ENCODE peak calls at places on chromosomes 6 and 20, in four cellular contexts. C is fibroblast of the conjunctiva, L is head of caudate nucleus, W is HFFc6. X is an unnamed sample.

GRCh38 chr6:137647762-137648412 is 153.7 kb upstream of the OLIG3 start:
- DNase-seq in C (no peak), W (peak), L (no peak), X (no peak)

GRCh38 chr6:161459008-161459407 is 185.1 kb upstream of the AGPAT4 start:
- DNase-seq in C (no peak), W (no peak), L (no peak), X (no peak)

GRCh38 chr6:140226637-140227036 is 852.2 kb upstream of the CITED2 start:
- DNase-seq in L (no peak), W (no peak), C (no peak), X (no peak)

GRCh38 chr6:140849441-140849840 is 1283.3 kb upstream of the GJE1 start:
- DNase-seq in W (no peak), L (no peak), C (no peak), X (no peak)

GRCh38 chr6:90274481-90275030 is 22.1 kb downstream of the BACH2 start:
- DNase-seq in W (no peak), L (no peak), C (no peak), X (no peak)

GRCh38 chr6:116159782-116160524 is 34.0 kb upstream of the COL10A1 start:
- DNase-seq in L (no peak), W (peak), C (no peak), X (no peak)

GRCh38 chr20:63968136-63968927 is 1.4 kb downstream of the ZNF512B start:
- DNase-seq in W (no peak), C (no peak), L (no peak), X (no peak)

GRCh38 chr20:53883098-53883762 is 187.2 kb downstream of the BCAS1 start:
- DNase-seq in L (no peak), W (peak), C (no peak), X (no peak)

GRCh38 chr6:21138359-21139094 is 455.0 kb upstream of the SOX4 start:
- DNase-seq in L (no peak), C (no peak), W (no peak), X (no peak)